ENCODE peak calls at places on chromosome 1, in ten cellular contexts. One of them, this sample, is unnamed.
A peak's percentile ranks its signal among the peaks of the same experiment; 100 is the strongest.

GRCh38 chr1:5910276-5910620 is 82.0 kb downstream of the NPHP4 start:
- DNase-seq in GM12864: no peak
- DNase-seq in stimulated activated CD4-positive, alpha-beta T cell treated with anti-CD3 and anti-CD28 coated beads, TNF-alpha, amount 100 ng/mL, for 48 hours: no peak
- DNase-seq in suprapubic skin: no peak
- DNase-seq in caudate nucleus: no peak
- DNase-seq in stomach: no peak
- DNase-seq in esophagus squamous epithelium: no peak
- DNase-seq in GM19239: no peak
- DNase-seq in activated T-helper 1 cell treated with anti-CD3 and anti-CD28 coated beads, Interleukin-12 subunit alpha, Interleukin-12 subunit beta, Interleukin-2, Interleukin-4 antibody, amounts not matched to agents 30 ng/mL and 10 ng/mL and 1 ng/mL, durations not matched to agents 14 hours and 24 hours and 36 hours: no peak
- DNase-seq in pancreas: no peak
- DNase-seq in this sample: no peak

GRCh38 chr1:80436851-80437250 is 1363.9 kb upstream of the ADGRL2 start:
- DNase-seq in GM12864: no peak
- DNase-seq in stimulated activated CD4-positive, alpha-beta T cell treated with anti-CD3 and anti-CD28 coated beads, TNF-alpha, amount 100 ng/mL, for 48 hours: no peak
- DNase-seq in suprapubic skin: no peak
- DNase-seq in caudate nucleus: no peak
- DNase-seq in stomach: no peak
- DNase-seq in esophagus squamous epithelium: no peak
- DNase-seq in GM19239: no peak
- DNase-seq in activated T-helper 1 cell treated with anti-CD3 and anti-CD28 coated beads, Interleukin-12 subunit alpha, Interleukin-12 subunit beta, Interleukin-2, Interleukin-4 antibody, amounts not matched to agents 30 ng/mL and 10 ng/mL and 1 ng/mL, durations not matched to agents 14 hours and 24 hours and 36 hours: no peak
- DNase-seq in pancreas: no peak
- DNase-seq in this sample: no peak

GRCh38 chr1:100358210-100358609 is 5.9 kb downstream of the CDC14A start:
- DNase-seq in GM12864: no peak
- DNase-seq in stimulated activated CD4-positive, alpha-beta T cell treated with anti-CD3 and anti-CD28 coated beads, TNF-alpha, amount 100 ng/mL, for 48 hours: no peak
- DNase-seq in suprapubic skin: no peak
- DNase-seq in caudate nucleus: no peak
- DNase-seq in stomach: no peak
- DNase-seq in esophagus squamous epithelium: no peak
- DNase-seq in GM19239: no peak
- DNase-seq in activated T-helper 1 cell treated with anti-CD3 and anti-CD28 coated beads, Interleukin-12 subunit alpha, Interleukin-12 subunit beta, Interleukin-2, Interleukin-4 antibody, amounts not matched to agents 30 ng/mL and 10 ng/mL and 1 ng/mL, durations not matched to agents 14 hours and 24 hours and 36 hours: no peak
- DNase-seq in pancreas: no peak
- DNase-seq in this sample: no peak

GRCh38 chr1:226602186-226603029 is 53.8 kb downstream of the STUM start:
- DNase-seq in GM12864: no peak
- DNase-seq in stimulated activated CD4-positive, alpha-beta T cell treated with anti-CD3 and anti-CD28 coated beads, TNF-alpha, amount 100 ng/mL, for 48 hours: no peak
- DNase-seq in suprapubic skin: peak; percentile 89
- DNase-seq in caudate nucleus: no peak
- DNase-seq in stomach: no peak
- DNase-seq in esophagus squamous epithelium: no peak
- DNase-seq in GM19239: no peak
- DNase-seq in activated T-helper 1 cell treated with anti-CD3 and anti-CD28 coated beads, Interleukin-12 subunit alpha, Interleukin-12 subunit beta, Interleukin-2, Interleukin-4 antibody, amounts not matched to agents 30 ng/mL and 10 ng/mL and 1 ng/mL, durations not matched to agents 14 hours and 24 hours and 36 hours: no peak
- DNase-seq in pancreas: no peak
- DNase-seq in this sample: no peak

GRCh38 chr1:121586369-121587229 is 401.8 kb downstream of the SRGAP2C start:
- DNase-seq in GM12864: no peak
- DNase-seq in stimulated activated CD4-positive, alpha-beta T cell treated with anti-CD3 and anti-CD28 coated beads, TNF-alpha, amount 100 ng/mL, for 48 hours: no peak
- DNase-seq in suprapubic skin: no peak
- DNase-seq in caudate nucleus: no peak
- DNase-seq in stomach: peak; percentile 71
- DNase-seq in esophagus squamous epithelium: no peak
- DNase-seq in GM19239: no peak
- DNase-seq in activated T-helper 1 cell treated with anti-CD3 and anti-CD28 coated beads, Interleukin-12 subunit alpha, Interleukin-12 subunit beta, Interleukin-2, Interleukin-4 antibody, amounts not matched to agents 30 ng/mL and 10 ng/mL and 1 ng/mL, durations not matched to agents 14 hours and 24 hours and 36 hours: no peak
- DNase-seq in pancreas: peak; percentile 28
- DNase-seq in this sample: no peak

GRCh38 chr1:183124259-183124658 is 61.8 kb upstream of the LAMC2 start:
- DNase-seq in GM12864: no peak
- DNase-seq in stimulated activated CD4-positive, alpha-beta T cell treated with anti-CD3 and anti-CD28 coated beads, TNF-alpha, amount 100 ng/mL, for 48 hours: no peak
- DNase-seq in suprapubic skin: no peak
- DNase-seq in caudate nucleus: no peak
- DNase-seq in stomach: no peak
- DNase-seq in esophagus squamous epithelium: no peak
- DNase-seq in GM19239: no peak
- DNase-seq in activated T-helper 1 cell treated with anti-CD3 and anti-CD28 coated beads, Interleukin-12 subunit alpha, Interleukin-12 subunit beta, Interleukin-2, Interleukin-4 antibody, amounts not matched to agents 30 ng/mL and 10 ng/mL and 1 ng/mL, durations not matched to agents 14 hours and 24 hours and 36 hours: no peak
- DNase-seq in pancreas: no peak
- DNase-seq in this sample: no peak

GRCh38 chr1:114509596-114510234 is 1.3 kb downstream of the TRIM33 start:
- DNase-seq in GM12864: no peak
- DNase-seq in stimulated activated CD4-positive, alpha-beta T cell treated with anti-CD3 and anti-CD28 coated beads, TNF-alpha, amount 100 ng/mL, for 48 hours: no peak
- DNase-seq in suprapubic skin: no peak
- DNase-seq in caudate nucleus: peak; percentile 54
- DNase-seq in stomach: no peak
- DNase-seq in esophagus squamous epithelium: no peak
- DNase-seq in GM19239: no peak
- DNase-seq in activated T-helper 1 cell treated with anti-CD3 and anti-CD28 coated beads, Interleukin-12 subunit alpha, Interleukin-12 subunit beta, Interleukin-2, Interleukin-4 antibody, amounts not matched to agents 30 ng/mL and 10 ng/mL and 1 ng/mL, durations not matched to agents 14 hours and 24 hours and 36 hours: no peak
- DNase-seq in pancreas: no peak
- DNase-seq in this sample: no peak

GRCh38 chr1:208759250-208759649 is 515.1 kb upstream of the PLXNA2 start:
- DNase-seq in GM12864: no peak
- DNase-seq in stimulated activated CD4-positive, alpha-beta T cell treated with anti-CD3 and anti-CD28 coated beads, TNF-alpha, amount 100 ng/mL, for 48 hours: no peak
- DNase-seq in suprapubic skin: no peak
- DNase-seq in caudate nucleus: no peak
- DNase-seq in stomach: no peak
- DNase-seq in esophagus squamous epithelium: no peak
- DNase-seq in GM19239: no peak
- DNase-seq in activated T-helper 1 cell treated with anti-CD3 and anti-CD28 coated beads, Interleukin-12 subunit alpha, Interleukin-12 subunit beta, Interleukin-2, Interleukin-4 antibody, amounts not matched to agents 30 ng/mL and 10 ng/mL and 1 ng/mL, durations not matched to agents 14 hours and 24 hours and 36 hours: no peak
- DNase-seq in pancreas: no peak
- DNase-seq in this sample: no peak

GRCh38 chr1:60279798-60280197 is 206.2 kb upstream of the C1orf87 start:
- DNase-seq in GM12864: no peak
- DNase-seq in stimulated activated CD4-positive, alpha-beta T cell treated with anti-CD3 and anti-CD28 coated beads, TNF-alpha, amount 100 ng/mL, for 48 hours: no peak
- DNase-seq in suprapubic skin: no peak
- DNase-seq in caudate nucleus: no peak
- DNase-seq in stomach: no peak
- DNase-seq in esophagus squamous epithelium: no peak
- DNase-seq in GM19239: no peak
- DNase-seq in activated T-helper 1 cell treated with anti-CD3 and anti-CD28 coated beads, Interleukin-12 subunit alpha, Interleukin-12 subunit beta, Interleukin-2, Interleukin-4 antibody, amounts not matched to agents 30 ng/mL and 10 ng/mL and 1 ng/mL, durations not matched to agents 14 hours and 24 hours and 36 hours: no peak
- DNase-seq in pancreas: no peak
- DNase-seq in this sample: no peak

GRCh38 chr1:234643111-234643849 is 33.3 kb upstream of the IRF2BP2 start:
- DNase-seq in GM12864: no peak
- DNase-seq in stimulated activated CD4-positive, alpha-beta T cell treated with anti-CD3 and anti-CD28 coated beads, TNF-alpha, amount 100 ng/mL, for 48 hours: no peak
- DNase-seq in suprapubic skin: no peak
- DNase-seq in caudate nucleus: no peak
- DNase-seq in stomach: peak; percentile 77
- DNase-seq in esophagus squamous epithelium: no peak
- DNase-seq in GM19239: no peak
- DNase-seq in activated T-helper 1 cell treated with anti-CD3 and anti-CD28 coated beads, Interleukin-12 subunit alpha, Interleukin-12 subunit beta, Interleukin-2, Interleukin-4 antibody, amounts not matched to agents 30 ng/mL and 10 ng/mL and 1 ng/mL, durations not matched to agents 14 hours and 24 hours and 36 hours: no peak
- DNase-seq in pancreas: peak; percentile 79
- DNase-seq in this sample: no peak

GRCh38 chr1:7497107-7497637 is 273.9 kb upstream of the VAMP3 start:
- DNase-seq in GM12864: no peak
- DNase-seq in stimulated activated CD4-positive, alpha-beta T cell treated with anti-CD3 and anti-CD28 coated beads, TNF-alpha, amount 100 ng/mL, for 48 hours: no peak
- DNase-seq in suprapubic skin: no peak
- DNase-seq in caudate nucleus: no peak
- DNase-seq in stomach: no peak
- DNase-seq in esophagus squamous epithelium: no peak
- DNase-seq in GM19239: no peak
- DNase-seq in activated T-helper 1 cell treated with anti-CD3 and anti-CD28 coated beads, Interleukin-12 subunit alpha, Interleukin-12 subunit beta, Interleukin-2, Interleukin-4 antibody, amounts not matched to agents 30 ng/mL and 10 ng/mL and 1 ng/mL, durations not matched to agents 14 hours and 24 hours and 36 hours: no peak
- DNase-seq in pancreas: no peak
- DNase-seq in this sample: no peak

GRCh38 chr1:27122652-27123051 is 32.3 kb downstream of the SLC9A1 start:
- DNase-seq in GM12864: no peak
- DNase-seq in stimulated activated CD4-positive, alpha-beta T cell treated with anti-CD3 and anti-CD28 coated beads, TNF-alpha, amount 100 ng/mL, for 48 hours: no peak
- DNase-seq in suprapubic skin: no peak
- DNase-seq in caudate nucleus: peak; percentile 18
- DNase-seq in stomach: peak; percentile 68
- DNase-seq in esophagus squamous epithelium: no peak
- DNase-seq in GM19239: no peak
- DNase-seq in activated T-helper 1 cell treated with anti-CD3 and anti-CD28 coated beads, Interleukin-12 subunit alpha, Interleukin-12 subunit beta, Interleukin-2, Interleukin-4 antibody, amounts not matched to agents 30 ng/mL and 10 ng/mL and 1 ng/mL, durations not matched to agents 14 hours and 24 hours and 36 hours: no peak
- DNase-seq in pancreas: no peak
- DNase-seq in this sample: peak; percentile 40

GRCh38 chr1:53454019-53454418 is 5.2 kb upstream of the DMRTB1 start:
- DNase-seq in GM12864: no peak
- DNase-seq in stimulated activated CD4-positive, alpha-beta T cell treated with anti-CD3 and anti-CD28 coated beads, TNF-alpha, amount 100 ng/mL, for 48 hours: no peak
- DNase-seq in suprapubic skin: no peak
- DNase-seq in caudate nucleus: no peak
- DNase-seq in stomach: no peak
- DNase-seq in esophagus squamous epithelium: no peak
- DNase-seq in GM19239: no peak
- DNase-seq in activated T-helper 1 cell treated with anti-CD3 and anti-CD28 coated beads, Interleukin-12 subunit alpha, Interleukin-12 subunit beta, Interleukin-2, Interleukin-4 antibody, amounts not matched to agents 30 ng/mL and 10 ng/mL and 1 ng/mL, durations not matched to agents 14 hours and 24 hours and 36 hours: no peak
- DNase-seq in pancreas: no peak
- DNase-seq in this sample: no peak